ENCODE peak calls at places on chromosomes 5 and 9, in six cellular contexts. One of them, this sample, is unnamed.

GRCh38 chr5:72160299-72160698 is 53.0 kb downstream of the MAP1B start:
- DNase-seq in PC-9: no peak
- DNase-seq in breast epithelium: no peak
- DNase-seq in right lobe of liver: no peak
- DNase-seq in A549: no peak
- DNase-seq in CD4-positive, CD25-positive, alpha-beta regulatory T cell: no peak
- DNase-seq in this sample: no peak

GRCh38 chr5:52977264-52977897 is 11.8 kb upstream of the ITGA2 start:
- DNase-seq in PC-9: no peak
- DNase-seq in breast epithelium: no peak
- DNase-seq in right lobe of liver: no peak
- DNase-seq in A549: no peak
- DNase-seq in CD4-positive, CD25-positive, alpha-beta regulatory T cell: no peak
- DNase-seq in this sample: no peak

GRCh38 chr9:129697956-129698757 is 32.7 kb downstream of the PRRX2 start:
- DNase-seq in PC-9: no peak
- DNase-seq in breast epithelium: no peak
- DNase-seq in right lobe of liver: no peak
- DNase-seq in A549: no peak
- DNase-seq in CD4-positive, CD25-positive, alpha-beta regulatory T cell: no peak
- DNase-seq in this sample: peak; percentile 84

GRCh38 chr5:172004824-172005237 is 1.6 kb downstream of the FBXW11 start:
- DNase-seq in PC-9: no peak
- DNase-seq in breast epithelium: no peak
- DNase-seq in right lobe of liver: no peak
- DNase-seq in A549: no peak
- DNase-seq in CD4-positive, CD25-positive, alpha-beta regulatory T cell: no peak
- DNase-seq in this sample: no peak

GRCh38 chr9:133134419-133135190 is 13.6 kb upstream of the RALGDS start:
- DNase-seq in PC-9: no peak
- DNase-seq in breast epithelium: no peak
- DNase-seq in right lobe of liver: no peak
- DNase-seq in A549: no peak
- DNase-seq in CD4-positive, CD25-positive, alpha-beta regulatory T cell: no peak
- DNase-seq in this sample: no peak

GRCh38 chr9:83514767-83515166 is 23.4 kb downstream of the FRMD3 start:
- DNase-seq in PC-9: no peak
- DNase-seq in breast epithelium: no peak
- DNase-seq in right lobe of liver: no peak
- DNase-seq in A549: no peak
- DNase-seq in CD4-positive, CD25-positive, alpha-beta regulatory T cell: no peak
- DNase-seq in this sample: no peak

GRCh38 chr5:175861337-175862130 is 9.8 kb upstream of the CPLX2 start:
- DNase-seq in PC-9: peak; percentile 64
- DNase-seq in breast epithelium: no peak
- DNase-seq in right lobe of liver: no peak
- DNase-seq in A549: peak; percentile 79
- DNase-seq in CD4-positive, CD25-positive, alpha-beta regulatory T cell: no peak
- DNase-seq in this sample: no peak

GRCh38 chr9:136532799-136533774 is 12.8 kb downstream of the NOTCH1 start:
- DNase-seq in PC-9: no peak
- DNase-seq in breast epithelium: no peak
- DNase-seq in right lobe of liver: no peak
- DNase-seq in A549: no peak
- DNase-seq in CD4-positive, CD25-positive, alpha-beta regulatory T cell: peak; percentile 28
- DNase-seq in this sample: no peak

GRCh38 chr5:150017606-150018005 is 17.1 kb downstream of the HMGXB3 start:
- DNase-seq in PC-9: peak; percentile 75
- DNase-seq in breast epithelium: no peak
- DNase-seq in right lobe of liver: no peak
- DNase-seq in A549: no peak
- DNase-seq in CD4-positive, CD25-positive, alpha-beta regulatory T cell: no peak
- DNase-seq in this sample: no peak

GRCh38 chr5:44332360-44332971 is 56.8 kb downstream of the FGF10 start:
- DNase-seq in PC-9: peak; percentile 44
- DNase-seq in breast epithelium: no peak
- DNase-seq in right lobe of liver: no peak
- DNase-seq in A549: peak; percentile 4
- DNase-seq in CD4-positive, CD25-positive, alpha-beta regulatory T cell: no peak
- DNase-seq in this sample: no peak

GRCh38 chr9:78620764-78621163 is 323.8 kb downstream of the PSAT1 start:
- DNase-seq in PC-9: no peak
- DNase-seq in breast epithelium: no peak
- DNase-seq in right lobe of liver: no peak
- DNase-seq in A549: no peak
- DNase-seq in CD4-positive, CD25-positive, alpha-beta regulatory T cell: no peak
- DNase-seq in this sample: no peak

GRCh38 chr9:3479516-3480352 is 46.1 kb downstream of the RFX3 start:
- DNase-seq in PC-9: no peak
- DNase-seq in breast epithelium: no peak
- DNase-seq in right lobe of liver: no peak
- DNase-seq in A549: no peak
- DNase-seq in CD4-positive, CD25-positive, alpha-beta regulatory T cell: no peak
- DNase-seq in this sample: no peak
- H3K27ac ChIP-seq in PC-9: no peak overlapping the region
- H3K27ac ChIP-seq in breast epithelium: no peak overlapping the region
- H3K27ac ChIP-seq in right lobe of liver: no peak overlapping the region
- H3K27ac ChIP-seq in A549: no peak overlapping the region
- H3K27ac ChIP-seq in CD4-positive, CD25-positive, alpha-beta regulatory T cell: peak overlapping the region; percentile 73
- H3K27ac ChIP-seq in this sample: no peak overlapping the region

DNA sequence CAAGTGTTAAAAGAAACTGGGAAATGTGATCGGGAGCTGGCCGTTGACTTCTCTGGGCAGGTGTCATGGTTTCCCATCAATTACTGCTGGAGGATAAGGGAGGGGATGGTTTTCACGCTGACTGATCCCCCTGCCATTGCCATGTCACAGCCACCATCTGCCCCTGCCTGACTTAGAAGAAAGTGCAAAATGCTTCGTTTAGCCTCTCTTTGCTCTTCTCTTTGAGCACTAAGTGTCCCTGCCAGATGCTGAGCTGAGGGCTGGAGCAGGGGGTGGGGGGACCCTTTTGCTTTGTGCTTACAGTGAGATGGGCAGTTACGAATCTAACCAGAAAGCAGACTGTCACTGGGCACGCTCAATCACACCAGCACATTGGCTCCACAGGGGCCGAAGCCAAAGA is 138.4 kb upstream of the ALDH1B1 start:
- DNase-seq in PC-9: no peak
- DNase-seq in breast epithelium: no peak
- DNase-seq in right lobe of liver: no peak
- DNase-seq in A549: no peak
- DNase-seq in CD4-positive, CD25-positive, alpha-beta regulatory T cell: no peak
- DNase-seq in this sample: no peak
- H3K27ac ChIP-seq in PC-9: no peak overlapping the region
- H3K27ac ChIP-seq in breast epithelium: no peak overlapping the region
- H3K27ac ChIP-seq in right lobe of liver: no peak overlapping the region
- H3K27ac ChIP-seq in A549: no peak overlapping the region
- H3K27ac ChIP-seq in CD4-positive, CD25-positive, alpha-beta regulatory T cell: no peak overlapping the region
- H3K27ac ChIP-seq in this sample: no peak overlapping the region

GRCh38 chr9:105632807-105633206 is 29.4 kb upstream of the TAL2 start:
- DNase-seq in PC-9: no peak
- DNase-seq in breast epithelium: no peak
- DNase-seq in right lobe of liver: no peak
- DNase-seq in A549: no peak
- DNase-seq in CD4-positive, CD25-positive, alpha-beta regulatory T cell: no peak
- DNase-seq in this sample: no peak
- H3K27ac ChIP-seq in PC-9: no peak overlapping the region
- H3K27ac ChIP-seq in breast epithelium: no peak overlapping the region
- H3K27ac ChIP-seq in right lobe of liver: no peak overlapping the region
- H3K27ac ChIP-seq in A549: no peak overlapping the region
- H3K27ac ChIP-seq in CD4-positive, CD25-positive, alpha-beta regulatory T cell: no peak overlapping the region
- H3K27ac ChIP-seq in this sample: no peak overlapping the region

GRCh38 chr5:57911466-57911865 is 428.9 kb upstream of the ACTBL2 start:
- DNase-seq in PC-9: no peak
- DNase-seq in breast epithelium: no peak
- DNase-seq in right lobe of liver: no peak
- DNase-seq in A549: no peak
- DNase-seq in CD4-positive, CD25-positive, alpha-beta regulatory T cell: no peak
- DNase-seq in this sample: no peak

GRCh38 chr5:57902035-57902434 is 419.4 kb upstream of the ACTBL2 start:
- DNase-seq in PC-9: no peak
- DNase-seq in breast epithelium: no peak
- DNase-seq in right lobe of liver: no peak
- DNase-seq in A549: no peak
- DNase-seq in CD4-positive, CD25-positive, alpha-beta regulatory T cell: no peak
- DNase-seq in this sample: no peak

GRCh38 chr5:57906637-57907036 is 424.0 kb upstream of the ACTBL2 start:
- DNase-seq in PC-9: no peak
- DNase-seq in breast epithelium: no peak
- DNase-seq in right lobe of liver: no peak
- DNase-seq in A549: no peak
- DNase-seq in CD4-positive, CD25-positive, alpha-beta regulatory T cell: no peak
- DNase-seq in this sample: no peak
- H3K27ac ChIP-seq in PC-9: no peak overlapping the region
- H3K27ac ChIP-seq in breast epithelium: no peak overlapping the region
- H3K27ac ChIP-seq in right lobe of liver: no peak overlapping the region
- H3K27ac ChIP-seq in A549: no peak overlapping the region
- H3K27ac ChIP-seq in CD4-positive, CD25-positive, alpha-beta regulatory T cell: no peak overlapping the region
- H3K27ac ChIP-seq in this sample: no peak overlapping the region

DNA sequence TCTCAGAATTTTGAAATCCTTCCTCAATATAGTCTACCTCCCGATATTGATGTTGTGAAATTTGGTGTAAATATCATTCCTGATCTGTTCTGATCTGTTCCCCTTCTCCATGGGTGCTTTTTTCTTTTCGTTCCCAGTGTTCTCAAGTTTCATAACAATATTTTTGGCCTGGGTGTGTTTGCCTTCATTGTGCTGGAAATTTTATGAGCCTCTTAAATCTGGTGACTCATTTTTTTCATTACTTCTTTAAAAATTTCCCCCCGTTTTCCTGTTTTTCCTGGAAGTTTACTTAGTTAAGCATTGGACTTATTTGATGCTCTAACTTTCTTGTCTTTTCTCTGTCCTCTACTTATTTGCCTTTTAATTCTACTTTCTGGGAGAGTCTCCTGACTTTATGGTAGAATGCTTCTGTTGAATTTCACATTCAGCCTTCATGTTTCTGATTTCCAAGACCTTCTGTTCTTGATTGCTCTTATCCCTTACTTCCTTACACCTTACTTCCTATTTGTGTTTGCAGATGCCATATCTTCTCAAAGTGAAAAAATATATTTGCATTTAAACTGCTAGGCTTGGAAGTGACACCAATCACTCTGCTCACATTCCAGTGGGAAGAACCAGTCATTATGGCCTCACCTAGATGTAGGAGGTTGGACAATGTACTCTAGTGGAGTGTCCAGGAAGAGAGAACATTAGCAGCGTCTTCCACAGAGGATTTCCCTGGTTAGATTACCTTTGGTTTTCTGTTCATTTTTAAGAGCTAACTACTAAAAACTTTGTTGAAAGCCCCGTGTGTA is 441.9 kb downstream of the ARHGEF28 start:
- DNase-seq in PC-9: peak; percentile 77
- DNase-seq in breast epithelium: no peak
- DNase-seq in right lobe of liver: no peak
- DNase-seq in A549: peak; percentile 8
- DNase-seq in CD4-positive, CD25-positive, alpha-beta regulatory T cell: no peak
- DNase-seq in this sample: no peak
- H3K27ac ChIP-seq in PC-9: peak overlapping the region; percentile 82
- H3K27ac ChIP-seq in breast epithelium: no peak overlapping the region
- H3K27ac ChIP-seq in right lobe of liver: no peak overlapping the region
- H3K27ac ChIP-seq in A549: no peak overlapping the region
- H3K27ac ChIP-seq in CD4-positive, CD25-positive, alpha-beta regulatory T cell: no peak overlapping the region
- H3K27ac ChIP-seq in this sample: no peak overlapping the region

DNA sequence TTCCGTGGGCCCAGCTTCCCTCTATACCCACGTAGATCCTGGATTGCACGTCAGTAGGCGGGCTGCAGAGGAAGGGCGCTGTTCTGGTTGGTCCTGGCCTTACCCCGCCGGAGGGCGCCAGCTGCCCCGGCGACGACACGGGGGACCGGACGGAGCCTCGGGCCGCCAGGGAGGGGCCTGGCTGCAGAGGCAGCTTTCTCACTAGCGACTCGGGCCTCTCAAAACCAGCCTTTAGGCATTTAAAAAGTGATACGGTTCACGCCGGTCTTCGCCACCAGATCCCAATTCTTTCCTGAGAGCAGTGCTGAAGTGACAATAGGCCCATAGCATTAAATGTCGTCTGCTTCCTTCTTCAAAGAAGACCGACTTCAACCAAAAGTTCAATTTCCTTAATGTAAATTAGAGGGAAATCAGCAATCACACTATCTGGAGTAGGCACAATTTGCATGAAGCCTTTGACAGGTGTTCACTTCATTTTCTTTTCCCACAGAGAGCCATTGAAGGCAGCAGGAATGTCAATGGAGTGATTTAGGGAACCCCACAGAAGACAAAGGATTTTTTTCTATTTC is 17.6 kb upstream of the UBE2D2 start:
- DNase-seq in PC-9: no peak
- DNase-seq in breast epithelium: no peak
- DNase-seq in right lobe of liver: peak; percentile 66
- DNase-seq in A549: no peak
- DNase-seq in CD4-positive, CD25-positive, alpha-beta regulatory T cell: peak; percentile 32
- DNase-seq in this sample: no peak
- H3K27ac ChIP-seq in PC-9: no peak overlapping the region
- H3K27ac ChIP-seq in breast epithelium: no peak overlapping the region
- H3K27ac ChIP-seq in right lobe of liver: no peak overlapping the region
- H3K27ac ChIP-seq in A549: no peak overlapping the region
- H3K27ac ChIP-seq in CD4-positive, CD25-positive, alpha-beta regulatory T cell: peak overlapping the region; percentile 14
- H3K27ac ChIP-seq in this sample: no peak overlapping the region

This sample was measured in thoracic aorta.